ENCODE peak calls at places on chromosome 21, in eight cellular contexts. N, W, I, B, K, F, S and C are unnamed samples.

GRCh38 chr21:45750924-45751323 is 107.4 kb downstream of the PCBP3 start:
- DNase-seq in N (no peak), W (no peak), I (no peak), B (no peak), K (no peak), F (no peak), S (no peak), C (no peak)

GRCh38 chr21:29477941-29478340 is 179.2 kb downstream of the BACH1 start:
- DNase-seq in N (no peak), W (no peak), I (peak; percentile 37), B (no peak), K (no peak), F (no peak), S (no peak), C (no peak)

GRCh38 chr21:42459583-42460215 is 36.3 kb downstream of the RSPH1 start:
- DNase-seq in N (no peak), W (no peak), I (no peak), B (no peak), K (no peak), F (no peak), S (no peak), C (no peak)

GRCh38 chr21:20739421-20739820 is 258.8 kb upstream of the NCAM2 start:
- DNase-seq in N (no peak), W (no peak), I (no peak), B (no peak), K (peak; percentile 38), F (peak; percentile 7), S (no peak), C (no peak)

GRCh38 chr21:28899744-28900143 is 92.9 kb downstream of the LTN1 start:
- DNase-seq in N (no peak), W (no peak), I (no peak), B (no peak), K (no peak), F (no peak), S (no peak), C (no peak)

GRCh38 chr21:20946701-20947100 is 51.5 kb upstream of the NCAM2 start:
- DNase-seq in N (no peak), W (no peak), I (no peak), B (no peak), K (no peak), F (no peak), S (no peak), C (no peak)

GRCh38 chr21:43645414-43645891 is 13.8 kb downstream of the HSF2BP start:
- DNase-seq in N (no peak), W (no peak), I (no peak), B (no peak), K (no peak), F (peak; percentile 66), S (no peak), C (peak; percentile 26)

GRCh38 chr21:44822484-44823178 is 4.8 kb upstream of the SUMO3 start:
- DNase-seq in N (no peak), W (no peak), I (no peak), B (no peak), K (no peak), F (no peak), S (no peak), C (no peak)

GRCh38 chr21:45618287-45618686 is 25.2 kb upstream of the PCBP3 start:
- DNase-seq in N (no peak), W (no peak), I (no peak), B (no peak), K (peak; percentile 73), F (peak; percentile 23), S (no peak), C (no peak)

GRCh38 chr21:45409466-45410150 is 4.6 kb downstream of the COL18A1 start:
- DNase-seq in N (no peak), W (no peak), I (no peak), B (no peak), K (no peak), F (no peak), S (no peak), C (no peak)

GRCh38 chr21:41973861-41974751 is 20.3 kb upstream of the C2CD2 start:
- DNase-seq in N (no peak), W (no peak), I (no peak), B (no peak), K (peak; percentile 20), F (no peak), S (no peak), C (no peak)